ENCODE peak calls at places on chromosome 5, in ten cellular contexts. One of them, this sample, is unnamed.

GRCh38 chr5:175728885-175729828 is 71.3 kb downstream of the HRH2 start:
- DNase-seq in SK-N-SH: peak; percentile 73
- DNase-seq in CD4-positive, alpha-beta T cell: no peak
- DNase-seq in stimulated activated CD4-positive, alpha-beta T cell treated with anti-CD3 and anti-CD28 coated beads, TNF-alpha, amount 100 ng/mL, for 24 hours: no peak
- DNase-seq in NCI-H1092: peak; percentile 6
- DNase-seq in ascending aorta: no peak
- DNase-seq in GM13977: no peak
- DNase-seq in stromal cell of bone marrow: no peak
- DNase-seq in HTR-8/SVneo: no peak
- DNase-seq in CD8-positive, alpha-beta memory T cell: no peak
- DNase-seq in this sample: peak; percentile 83

GRCh38 chr5:147341382-147341781 is 106.6 kb downstream of the STK32A start:
- DNase-seq in GM13977: no peak
- DNase-seq in NCI-H1092: no peak
- DNase-seq in stromal cell of bone marrow: no peak
- DNase-seq in SK-N-SH: no peak
- DNase-seq in CD8-positive, alpha-beta memory T cell: no peak
- DNase-seq in HTR-8/SVneo: no peak
- DNase-seq in ascending aorta: no peak
- DNase-seq in stimulated activated CD4-positive, alpha-beta T cell treated with anti-CD3 and anti-CD28 coated beads, TNF-alpha, amount 100 ng/mL, for 24 hours: no peak
- DNase-seq in CD4-positive, alpha-beta T cell: no peak
- DNase-seq in this sample: no peak

GRCh38 chr5:94267350-94267899 is 351.0 kb downstream of the KIAA0825 start:
- DNase-seq in SK-N-SH: no peak
- DNase-seq in ascending aorta: no peak
- DNase-seq in stimulated activated CD4-positive, alpha-beta T cell treated with anti-CD3 and anti-CD28 coated beads, TNF-alpha, amount 100 ng/mL, for 24 hours: no peak
- DNase-seq in CD4-positive, alpha-beta T cell: no peak
- DNase-seq in HTR-8/SVneo: no peak
- DNase-seq in NCI-H1092: no peak
- DNase-seq in stromal cell of bone marrow: no peak
- DNase-seq in GM13977: no peak
- DNase-seq in CD8-positive, alpha-beta memory T cell: no peak
- DNase-seq in this sample: no peak

GRCh38 chr5:150567031-150567680 is 59.2 kb downstream of the NDST1 start:
- DNase-seq in CD4-positive, alpha-beta T cell: no peak
- DNase-seq in ascending aorta: peak; percentile 61
- DNase-seq in stromal cell of bone marrow: peak; percentile 70
- DNase-seq in GM13977: no peak
- DNase-seq in SK-N-SH: no peak
- DNase-seq in HTR-8/SVneo: no peak
- DNase-seq in NCI-H1092: no peak
- DNase-seq in stimulated activated CD4-positive, alpha-beta T cell treated with anti-CD3 and anti-CD28 coated beads, TNF-alpha, amount 100 ng/mL, for 24 hours: no peak
- DNase-seq in CD8-positive, alpha-beta memory T cell: no peak
- DNase-seq in this sample: no peak

GRCh38 chr5:141681695-141682641 is at the start of gene ARAP3:
- DNase-seq in CD8-positive, alpha-beta memory T cell: peak; percentile 17
- DNase-seq in stimulated activated CD4-positive, alpha-beta T cell treated with anti-CD3 and anti-CD28 coated beads, TNF-alpha, amount 100 ng/mL, for 24 hours: no peak
- DNase-seq in stromal cell of bone marrow: peak; percentile 71
- DNase-seq in HTR-8/SVneo: peak; percentile 77
- DNase-seq in CD4-positive, alpha-beta T cell: peak; percentile 22
- DNase-seq in GM13977: no peak
- DNase-seq in SK-N-SH: peak; percentile 91
- DNase-seq in NCI-H1092: no peak
- DNase-seq in ascending aorta: peak; percentile 93
- DNase-seq in this sample: peak; percentile 58

GRCh38 chr5:130198927-130199326 is 294.7 kb downstream of the CHSY3 start:
- DNase-seq in stimulated activated CD4-positive, alpha-beta T cell treated with anti-CD3 and anti-CD28 coated beads, TNF-alpha, amount 100 ng/mL, for 24 hours: no peak
- DNase-seq in SK-N-SH: peak; percentile 3
- DNase-seq in GM13977: peak; percentile 8
- DNase-seq in HTR-8/SVneo: no peak
- DNase-seq in CD8-positive, alpha-beta memory T cell: no peak
- DNase-seq in ascending aorta: no peak
- DNase-seq in stromal cell of bone marrow: peak; percentile 8
- DNase-seq in NCI-H1092: no peak
- DNase-seq in CD4-positive, alpha-beta T cell: no peak
- DNase-seq in this sample: no peak

GRCh38 chr5:61055434-61056006 is 106.7 kb downstream of the SMIM15 start:
- DNase-seq in stimulated activated CD4-positive, alpha-beta T cell treated with anti-CD3 and anti-CD28 coated beads, TNF-alpha, amount 100 ng/mL, for 24 hours: no peak
- DNase-seq in CD8-positive, alpha-beta memory T cell: peak; percentile 4
- DNase-seq in stromal cell of bone marrow: peak; percentile 29
- DNase-seq in CD4-positive, alpha-beta T cell: no peak
- DNase-seq in HTR-8/SVneo: peak; percentile 27
- DNase-seq in NCI-H1092: peak; percentile 2
- DNase-seq in SK-N-SH: peak; percentile 41
- DNase-seq in GM13977: peak; percentile 9
- DNase-seq in ascending aorta: no peak
- DNase-seq in this sample: no peak

GRCh38 chr5:88142801-88143692 is 125.6 kb downstream of the TMEM161B start:
- DNase-seq in CD4-positive, alpha-beta T cell: no peak
- DNase-seq in stromal cell of bone marrow: no peak
- DNase-seq in stimulated activated CD4-positive, alpha-beta T cell treated with anti-CD3 and anti-CD28 coated beads, TNF-alpha, amount 100 ng/mL, for 24 hours: no peak
- DNase-seq in NCI-H1092: no peak
- DNase-seq in CD8-positive, alpha-beta memory T cell: no peak
- DNase-seq in SK-N-SH: no peak
- DNase-seq in GM13977: no peak
- DNase-seq in HTR-8/SVneo: no peak
- DNase-seq in ascending aorta: peak; percentile 75
- DNase-seq in this sample: no peak

GRCh38 chr5:72280655-72281069 is 39.4 kb downstream of the MRPS27 start:
- DNase-seq in CD8-positive, alpha-beta memory T cell: no peak
- DNase-seq in stimulated activated CD4-positive, alpha-beta T cell treated with anti-CD3 and anti-CD28 coated beads, TNF-alpha, amount 100 ng/mL, for 24 hours: no peak
- DNase-seq in NCI-H1092: no peak
- DNase-seq in stromal cell of bone marrow: peak; percentile 47
- DNase-seq in ascending aorta: no peak
- DNase-seq in CD4-positive, alpha-beta T cell: no peak
- DNase-seq in HTR-8/SVneo: peak; percentile 28
- DNase-seq in SK-N-SH: peak; percentile 37
- DNase-seq in GM13977: no peak
- DNase-seq in this sample: no peak

GRCh38 chr5:78367318-78367991 is 7.0 kb downstream of the SCAMP1 start:
- DNase-seq in CD4-positive, alpha-beta T cell: no peak
- DNase-seq in HTR-8/SVneo: no peak
- DNase-seq in ascending aorta: no peak
- DNase-seq in CD8-positive, alpha-beta memory T cell: no peak
- DNase-seq in GM13977: no peak
- DNase-seq in stimulated activated CD4-positive, alpha-beta T cell treated with anti-CD3 and anti-CD28 coated beads, TNF-alpha, amount 100 ng/mL, for 24 hours: no peak
- DNase-seq in stromal cell of bone marrow: no peak
- DNase-seq in NCI-H1092: no peak
- DNase-seq in SK-N-SH: no peak
- DNase-seq in this sample: no peak

GRCh38 chr5:95664204-95664786 is 17.7 kb downstream of the RFESD start:
- DNase-seq in ascending aorta: no peak
- DNase-seq in stromal cell of bone marrow: no peak
- DNase-seq in HTR-8/SVneo: no peak
- DNase-seq in CD4-positive, alpha-beta T cell: peak; percentile 20
- DNase-seq in NCI-H1092: no peak
- DNase-seq in SK-N-SH: no peak
- DNase-seq in CD8-positive, alpha-beta memory T cell: peak; percentile 7
- DNase-seq in GM13977: peak; percentile 23
- DNase-seq in stimulated activated CD4-positive, alpha-beta T cell treated with anti-CD3 and anti-CD28 coated beads, TNF-alpha, amount 100 ng/mL, for 24 hours: no peak
- DNase-seq in this sample: no peak

GRCh38 chr5:38509185-38509584 is 47.3 kb downstream of the LIFR start:
- DNase-seq in GM13977: no peak
- DNase-seq in HTR-8/SVneo: peak; percentile 75
- DNase-seq in stromal cell of bone marrow: peak; percentile 49
- DNase-seq in CD8-positive, alpha-beta memory T cell: no peak
- DNase-seq in CD4-positive, alpha-beta T cell: no peak
- DNase-seq in NCI-H1092: no peak
- DNase-seq in ascending aorta: no peak
- DNase-seq in stimulated activated CD4-positive, alpha-beta T cell treated with anti-CD3 and anti-CD28 coated beads, TNF-alpha, amount 100 ng/mL, for 24 hours: no peak
- DNase-seq in SK-N-SH: no peak
- DNase-seq in this sample: no peak

GRCh38 chr5:53256746-53257145 is 147.2 kb upstream of the MOCS2 start:
- DNase-seq in stimulated activated CD4-positive, alpha-beta T cell treated with anti-CD3 and anti-CD28 coated beads, TNF-alpha, amount 100 ng/mL, for 24 hours: no peak
- DNase-seq in CD4-positive, alpha-beta T cell: no peak
- DNase-seq in ascending aorta: no peak
- DNase-seq in stromal cell of bone marrow: no peak
- DNase-seq in CD8-positive, alpha-beta memory T cell: no peak
- DNase-seq in HTR-8/SVneo: no peak
- DNase-seq in GM13977: no peak
- DNase-seq in NCI-H1092: no peak
- DNase-seq in SK-N-SH: no peak
- DNase-seq in this sample: no peak

GRCh38 chr5:109656829-109657228 is 32.9 kb upstream of the MAN2A1 start:
- DNase-seq in NCI-H1092: no peak
- DNase-seq in CD4-positive, alpha-beta T cell: peak; percentile 32
- DNase-seq in HTR-8/SVneo: peak; percentile 30
- DNase-seq in ascending aorta: peak; percentile 84
- DNase-seq in SK-N-SH: no peak
- DNase-seq in stromal cell of bone marrow: peak; percentile 95
- DNase-seq in GM13977: no peak
- DNase-seq in stimulated activated CD4-positive, alpha-beta T cell treated with anti-CD3 and anti-CD28 coated beads, TNF-alpha, amount 100 ng/mL, for 24 hours: no peak
- DNase-seq in CD8-positive, alpha-beta memory T cell: peak; percentile 45
- DNase-seq in this sample: no peak

GRCh38 chr5:16057277-16057676 is 122.3 kb downstream of the MARCHF11 start:
- DNase-seq in ascending aorta: no peak
- DNase-seq in CD4-positive, alpha-beta T cell: no peak
- DNase-seq in CD8-positive, alpha-beta memory T cell: no peak
- DNase-seq in stromal cell of bone marrow: no peak
- DNase-seq in SK-N-SH: no peak
- DNase-seq in stimulated activated CD4-positive, alpha-beta T cell treated with anti-CD3 and anti-CD28 coated beads, TNF-alpha, amount 100 ng/mL, for 24 hours: no peak
- DNase-seq in NCI-H1092: no peak
- DNase-seq in GM13977: no peak
- DNase-seq in HTR-8/SVneo: peak; percentile 28
- DNase-seq in this sample: no peak

GRCh38 chr5:174504266-174504726 is 220.1 kb upstream of the MSX2 start:
- DNase-seq in GM13977: no peak
- DNase-seq in stromal cell of bone marrow: no peak
- DNase-seq in SK-N-SH: no peak
- DNase-seq in CD8-positive, alpha-beta memory T cell: no peak
- DNase-seq in CD4-positive, alpha-beta T cell: no peak
- DNase-seq in NCI-H1092: no peak
- DNase-seq in HTR-8/SVneo: no peak
- DNase-seq in stimulated activated CD4-positive, alpha-beta T cell treated with anti-CD3 and anti-CD28 coated beads, TNF-alpha, amount 100 ng/mL, for 24 hours: no peak
- DNase-seq in ascending aorta: no peak
- DNase-seq in this sample: no peak

GRCh38 chr5:129447968-129448367 is 12.1 kb upstream of the ADAMTS19 start:
- DNase-seq in NCI-H1092: no peak
- DNase-seq in SK-N-SH: no peak
- DNase-seq in GM13977: no peak
- DNase-seq in stimulated activated CD4-positive, alpha-beta T cell treated with anti-CD3 and anti-CD28 coated beads, TNF-alpha, amount 100 ng/mL, for 24 hours: no peak
- DNase-seq in CD4-positive, alpha-beta T cell: no peak
- DNase-seq in ascending aorta: no peak
- DNase-seq in CD8-positive, alpha-beta memory T cell: no peak
- DNase-seq in stromal cell of bone marrow: no peak
- DNase-seq in HTR-8/SVneo: no peak
- DNase-seq in this sample: no peak

GRCh38 chr5:106843812-106844416 is 826.8 kb downstream of the EFNA5 start:
- DNase-seq in CD4-positive, alpha-beta T cell: no peak
- DNase-seq in stromal cell of bone marrow: no peak
- DNase-seq in SK-N-SH: no peak
- DNase-seq in HTR-8/SVneo: peak; percentile 2
- DNase-seq in CD8-positive, alpha-beta memory T cell: no peak
- DNase-seq in GM13977: no peak
- DNase-seq in ascending aorta: no peak
- DNase-seq in stimulated activated CD4-positive, alpha-beta T cell treated with anti-CD3 and anti-CD28 coated beads, TNF-alpha, amount 100 ng/mL, for 24 hours: no peak
- DNase-seq in NCI-H1092: no peak
- DNase-seq in this sample: no peak

GRCh38 chr5:175823731-175824525 is 47.5 kb upstream of the CPLX2 start:
- DNase-seq in stromal cell of bone marrow: no peak
- DNase-seq in ascending aorta: no peak
- DNase-seq in stimulated activated CD4-positive, alpha-beta T cell treated with anti-CD3 and anti-CD28 coated beads, TNF-alpha, amount 100 ng/mL, for 24 hours: no peak
- DNase-seq in CD8-positive, alpha-beta memory T cell: no peak
- DNase-seq in NCI-H1092: peak; percentile 53
- DNase-seq in CD4-positive, alpha-beta T cell: no peak
- DNase-seq in SK-N-SH: no peak
- DNase-seq in GM13977: no peak
- DNase-seq in HTR-8/SVneo: no peak
- DNase-seq in this sample: peak; percentile 83

GRCh38 chr5:139016186-139016585 is 141.1 kb upstream of the LRRTM2 start:
- DNase-seq in CD4-positive, alpha-beta T cell: no peak
- DNase-seq in stimulated activated CD4-positive, alpha-beta T cell treated with anti-CD3 and anti-CD28 coated beads, TNF-alpha, amount 100 ng/mL, for 24 hours: no peak
- DNase-seq in CD8-positive, alpha-beta memory T cell: no peak
- DNase-seq in HTR-8/SVneo: no peak
- DNase-seq in SK-N-SH: no peak
- DNase-seq in GM13977: no peak
- DNase-seq in ascending aorta: no peak
- DNase-seq in NCI-H1092: no peak
- DNase-seq in stromal cell of bone marrow: no peak
- DNase-seq in this sample: no peak

GRCh38 chr5:176470539-176470938 is 22.4 kb downstream of the FAF2 start:
- DNase-seq in CD8-positive, alpha-beta memory T cell: no peak
- DNase-seq in HTR-8/SVneo: no peak
- DNase-seq in SK-N-SH: no peak
- DNase-seq in CD4-positive, alpha-beta T cell: no peak
- DNase-seq in NCI-H1092: no peak
- DNase-seq in stimulated activated CD4-positive, alpha-beta T cell treated with anti-CD3 and anti-CD28 coated beads, TNF-alpha, amount 100 ng/mL, for 24 hours: no peak
- DNase-seq in ascending aorta: no peak
- DNase-seq in GM13977: no peak
- DNase-seq in stromal cell of bone marrow: no peak
- DNase-seq in this sample: no peak

GRCh38 chr5:61576556-61576955 is 244.5 kb downstream of the ZSWIM6 start:
- DNase-seq in stromal cell of bone marrow: no peak
- DNase-seq in NCI-H1092: no peak
- DNase-seq in HTR-8/SVneo: no peak
- DNase-seq in CD4-positive, alpha-beta T cell: no peak
- DNase-seq in GM13977: no peak
- DNase-seq in stimulated activated CD4-positive, alpha-beta T cell treated with anti-CD3 and anti-CD28 coated beads, TNF-alpha, amount 100 ng/mL, for 24 hours: no peak
- DNase-seq in SK-N-SH: no peak
- DNase-seq in CD8-positive, alpha-beta memory T cell: no peak
- DNase-seq in ascending aorta: no peak
- DNase-seq in this sample: no peak

GRCh38 chr5:181187500-181188213 is 17.3 kb downstream of the TRIM7 start:
- DNase-seq in HTR-8/SVneo: no peak
- DNase-seq in SK-N-SH: peak; percentile 78
- DNase-seq in stromal cell of bone marrow: peak; percentile 49
- DNase-seq in GM13977: no peak
- DNase-seq in CD4-positive, alpha-beta T cell: peak; percentile 36
- DNase-seq in CD8-positive, alpha-beta memory T cell: peak; percentile 34
- DNase-seq in stimulated activated CD4-positive, alpha-beta T cell treated with anti-CD3 and anti-CD28 coated beads, TNF-alpha, amount 100 ng/mL, for 24 hours: no peak
- DNase-seq in ascending aorta: peak; percentile 93
- DNase-seq in NCI-H1092: no peak
- DNase-seq in this sample: peak; percentile 81

GRCh38 chr5:10400834-10401233 is 40.8 kb upstream of the ROPN1L start:
- DNase-seq in NCI-H1092: no peak
- DNase-seq in SK-N-SH: no peak
- DNase-seq in stimulated activated CD4-positive, alpha-beta T cell treated with anti-CD3 and anti-CD28 coated beads, TNF-alpha, amount 100 ng/mL, for 24 hours: no peak
- DNase-seq in ascending aorta: no peak
- DNase-seq in stromal cell of bone marrow: peak; percentile 43
- DNase-seq in HTR-8/SVneo: no peak
- DNase-seq in GM13977: peak; percentile 34
- DNase-seq in CD4-positive, alpha-beta T cell: no peak
- DNase-seq in CD8-positive, alpha-beta memory T cell: no peak
- DNase-seq in this sample: no peak

GRCh38 chr5:151001436-151001835 is 19.0 kb upstream of the GPX3 start:
- DNase-seq in HTR-8/SVneo: no peak
- DNase-seq in CD4-positive, alpha-beta T cell: no peak
- DNase-seq in GM13977: no peak
- DNase-seq in ascending aorta: no peak
- DNase-seq in stromal cell of bone marrow: no peak
- DNase-seq in NCI-H1092: no peak
- DNase-seq in SK-N-SH: no peak
- DNase-seq in stimulated activated CD4-positive, alpha-beta T cell treated with anti-CD3 and anti-CD28 coated beads, TNF-alpha, amount 100 ng/mL, for 24 hours: no peak
- DNase-seq in CD8-positive, alpha-beta memory T cell: no peak
- DNase-seq in this sample: no peak

GRCh38 chr5:1521671-1522600 is 1.8 kb downstream of the LPCAT1 start:
- DNase-seq in ascending aorta: peak; percentile 67
- DNase-seq in CD8-positive, alpha-beta memory T cell: no peak
- DNase-seq in HTR-8/SVneo: peak; percentile 90
- DNase-seq in CD4-positive, alpha-beta T cell: no peak
- DNase-seq in SK-N-SH: peak; percentile 62
- DNase-seq in stimulated activated CD4-positive, alpha-beta T cell treated with anti-CD3 and anti-CD28 coated beads, TNF-alpha, amount 100 ng/mL, for 24 hours: no peak
- DNase-seq in NCI-H1092: no peak
- DNase-seq in stromal cell of bone marrow: peak; percentile 55
- DNase-seq in GM13977: no peak
- DNase-seq in this sample: no peak

GRCh38 chr5:11251242-11251641 is 490.2 kb upstream of the DAP start:
- DNase-seq in GM13977: no peak
- DNase-seq in ascending aorta: no peak
- DNase-seq in stromal cell of bone marrow: no peak
- DNase-seq in CD8-positive, alpha-beta memory T cell: no peak
- DNase-seq in NCI-H1092: no peak
- DNase-seq in HTR-8/SVneo: peak; percentile 37
- DNase-seq in SK-N-SH: no peak
- DNase-seq in CD4-positive, alpha-beta T cell: no peak
- DNase-seq in stimulated activated CD4-positive, alpha-beta T cell treated with anti-CD3 and anti-CD28 coated beads, TNF-alpha, amount 100 ng/mL, for 24 hours: no peak
- DNase-seq in this sample: no peak

This sample was measured in glutamatergic neuron.